ENCODE peak calls at places on chromosomes 11 and 22, in nine cellular contexts. O is uterus, E is H9, Y is lower lobe of right lung, Q is AG04450, M is HL-60, N is ovary, H is DND-41, F is endodermal cell. X is an unnamed sample.

GRCh38 chr11:16125796-16126195 is 230.6 kb downstream of the SOX6 start:
- DNase-seq in O (no peak), E (no peak), Y (no peak), Q (no peak), M (no peak), N (no peak), H (no peak), F (no peak), X (no peak)

GRCh38 chr11:119599864-119600593 is 129.0 kb downstream of the NECTIN1 start:
- DNase-seq in O (no peak), E (no peak), Y (no peak), Q (no peak), M (no peak), N (no peak), H (no peak), F (no peak), X (no peak)

GRCh38 chr11:28615542-28615941 is 507.4 kb downstream of the METTL15 start:
- DNase-seq in O (no peak), E (no peak), Y (no peak), Q (no peak), M (no peak), N (no peak), H (no peak), F (no peak), X (no peak)

GRCh38 chr22:37303821-37304274 is 21.5 kb downstream of the CYTH4 start:
- DNase-seq in O (no peak), E (no peak), Y (peak), Q (peak), M (peak), N (no peak), H (no peak), F (no peak), X (peak)

GRCh38 chr11:72643547-72643946 is 30.7 kb downstream of the PDE2A start:
- DNase-seq in O (no peak), E (no peak), Y (no peak), Q (no peak), M (no peak), N (no peak), H (no peak), F (no peak), X (no peak)

GRCh38 chr11:125431481-125431880 is 64.6 kb downstream of the FEZ1 start:
- DNase-seq in O (no peak), E (no peak), Y (no peak), Q (no peak), M (no peak), N (no peak), H (no peak), F (peak), X (no peak)

GRCh38 chr11:16153951-16154350 is 202.4 kb downstream of the SOX6 start:
- DNase-seq in O (no peak), E (no peak), Y (no peak), Q (no peak), M (no peak), N (no peak), H (no peak), F (no peak), X (no peak)

GRCh38 chr22:32996702-32997101 is 61.5 kb downstream of the SYN3 start:
- DNase-seq in O (peak), E (no peak), Y (peak), Q (no peak), M (no peak), N (no peak), H (no peak), F (no peak), X (peak)

GRCh38 chr11:27411330-27411729 is 48.3 kb upstream of the CCDC34 start:
- DNase-seq in O (no peak), E (no peak), Y (no peak), Q (no peak), M (no peak), N (no peak), H (no peak), F (no peak), X (no peak)

GRCh38 chr22:49788492-49788891 is 39.2 kb downstream of the BRD1 start:
- DNase-seq in O (no peak), E (no peak), Y (peak), Q (no peak), M (peak), N (no peak), H (no peak), F (no peak), X (no peak)

GRCh38 chr11:65316311-65316978 is 1.8 kb downstream of the CDC42EP2 start:
- DNase-seq in O (peak), E (no peak), Y (peak), Q (peak), M (peak), N (peak), H (no peak), F (peak), X (peak)

GRCh38 chr22:36391648-36392047 is 3.9 kb upstream of the MYH9 start:
- DNase-seq in O (no peak), E (no peak), Y (no peak), Q (no peak), M (no peak), N (no peak), H (no peak), F (no peak), X (no peak)

GRCh38 chr11:78216571-78217287 is 28.0 kb downstream of the USP35 start:
- DNase-seq in O (no peak), E (no peak), Y (no peak), Q (no peak), M (no peak), N (no peak), H (no peak), F (peak), X (no peak)

GRCh38 chr22:20242393-20243175 is 25.5 kb downstream of the RTN4R start:
- DNase-seq in O (no peak), E (no peak), Y (no peak), Q (no peak), M (no peak), N (no peak), H (no peak), F (no peak), X (no peak)
- H3K27ac ChIP-seq in O (no peak), E (no peak), Y (peak), Q (no peak), M (no peak), N (no peak), H (peak), F (no peak), X (no peak)

GRCh38 chr11:77139201-77139600 is 11.2 kb downstream of the MYO7A start:
- DNase-seq in O (no peak), E (no peak), Y (no peak), Q (no peak), M (no peak), N (no peak), H (no peak), F (no peak), X (no peak)
- TF ChIP-seq CTCF in O (no peak), E (no peak), Y (no peak), Q (no peak), M (no peak), N (no peak), H (no peak), F (no peak), X (no peak)

GRCh38 chr22:20140521-20140964 is 8.9 kb downstream of the ZDHHC8 start:
- DNase-seq in O (no peak), E (no peak), Y (no peak), Q (no peak), M (no peak), N (no peak), H (no peak), F (no peak), X (no peak)
- H3K27ac ChIP-seq in O (no peak), E (no peak), Y (no peak), Q (no peak), M (no peak), N (no peak), H (no peak), F (no peak), X (no peak)

GRCh38 chr22:44928711-44929347 is 81.0 kb downstream of the PHF21B start:
- DNase-seq in O (no peak), E (no peak), Y (peak), Q (no peak), M (no peak), N (no peak), H (no peak), F (no peak), X (no peak)

GRCh38 chr22:44931077-44931540 is 78.7 kb downstream of the PHF21B start:
- DNase-seq in O (peak), E (no peak), Y (no peak), Q (no peak), M (no peak), N (peak), H (no peak), F (no peak), X (peak)

GRCh38 chr22:44929348-44930015 is 80.3 kb downstream of the PHF21B start:
- DNase-seq in O (no peak), E (no peak), Y (no peak), Q (no peak), M (no peak), N (no peak), H (no peak), F (no peak), X (no peak)

GRCh38 chr22:44930711-44931035 is 79.1 kb downstream of the PHF21B start:
- DNase-seq in O (no peak), E (no peak), Y (no peak), Q (no peak), M (no peak), N (no peak), H (no peak), F (no peak), X (no peak)

GRCh38 chr22:44930016-44930710 is 79.6 kb downstream of the PHF21B start:
- DNase-seq in O (no peak), E (no peak), Y (no peak), Q (no peak), M (no peak), N (no peak), H (no peak), F (no peak), X (no peak)
- TF ChIP-seq CTCF in O (no peak), E (no peak), Y (no peak), Q (no peak), M (no peak), N (no peak), H (no peak), F (no peak), X (no peak)

GRCh38 chr11:3835100-3835485 is 5.7 kb downstream of the RHOG start:
- DNase-seq in O (no peak), E (no peak), Y (no peak), Q (no peak), M (peak), N (no peak), H (no peak), F (no peak), X (peak)

GRCh38 chr11:3836903-3837302 is 3.9 kb downstream of the RHOG start:
- DNase-seq in O (no peak), E (no peak), Y (peak), Q (no peak), M (peak), N (no peak), H (peak), F (no peak), X (no peak)

GRCh38 chr11:3837793-3838192 is 3.0 kb downstream of the RHOG start:
- DNase-seq in O (peak), E (no peak), Y (peak), Q (no peak), M (peak), N (no peak), H (no peak), F (no peak), X (no peak)

GRCh38 chr11:3834349-3835099 is 6.2 kb downstream of the RHOG start:
- DNase-seq in O (no peak), E (no peak), Y (peak), Q (no peak), M (peak), N (no peak), H (no peak), F (no peak), X (no peak)

DNA sequence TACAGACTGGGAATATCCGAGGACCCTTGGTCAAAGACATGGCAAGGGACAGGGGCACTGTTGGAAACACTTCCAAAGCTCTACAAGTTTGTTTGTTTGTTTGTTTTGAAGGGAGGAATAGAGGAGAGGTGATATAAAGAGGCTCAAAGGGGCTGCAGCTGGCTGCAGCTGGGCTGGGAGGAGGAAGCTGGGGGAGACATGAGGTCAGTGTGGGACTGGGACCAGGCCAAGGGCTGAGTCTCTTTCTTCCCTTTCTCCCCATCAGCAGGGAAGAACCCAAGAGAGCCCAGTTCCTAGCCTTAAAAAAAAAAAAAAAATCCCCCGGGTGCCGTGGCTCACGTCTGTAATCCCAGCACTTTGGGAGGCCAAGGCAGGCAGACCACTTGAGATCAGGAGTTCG is 5.0 kb downstream of the RHOG start:
- DNase-seq in O (no peak), E (no peak), Y (no peak), Q (no peak), M (peak), N (no peak), H (no peak), F (no peak), X (no peak)
- H3K27ac ChIP-seq in O (no peak), E (no peak), Y (peak), Q (no peak), M (peak), N (no peak), H (no peak), F (no peak), X (peak)

GRCh38 chr22:21867528-21868266 is at the start of gene MAPK1:
- DNase-seq in O (peak), E (peak), Y (peak), Q (peak), M (peak), N (peak), H (peak), F (peak), X (peak)
- TF ChIP-seq CTCF in O (no peak), E (peak), Y (peak), Q (peak), M (no peak), N (peak), H (peak), F (peak), X (peak)

DNA sequence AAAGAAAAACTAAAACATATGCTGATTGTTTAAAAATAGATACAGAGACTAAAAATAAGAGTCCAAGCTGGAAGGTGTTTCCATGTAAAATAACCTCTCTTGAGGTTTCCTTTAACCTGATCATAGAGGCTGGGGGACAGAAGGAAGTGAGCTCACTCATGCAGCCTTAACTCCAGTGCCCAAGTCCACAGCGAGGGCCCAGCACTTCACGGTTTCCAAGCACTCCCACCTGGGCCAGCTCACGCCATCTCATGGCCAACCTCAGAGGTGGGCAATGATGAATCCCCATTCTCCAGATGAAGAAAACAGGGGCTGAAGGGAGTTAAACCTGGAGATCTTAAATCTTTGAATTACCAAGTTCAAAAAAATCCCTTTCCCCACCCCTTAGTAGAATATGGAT is 14.9 kb upstream of the TFIP11 start:
- DNase-seq in O (no peak), E (no peak), Y (no peak), Q (no peak), M (no peak), N (no peak), H (no peak), F (no peak), X (no peak)
- H3K27ac ChIP-seq in O (no peak), E (no peak), Y (no peak), Q (no peak), M (no peak), N (no peak), H (no peak), F (no peak), X (no peak)

DNA sequence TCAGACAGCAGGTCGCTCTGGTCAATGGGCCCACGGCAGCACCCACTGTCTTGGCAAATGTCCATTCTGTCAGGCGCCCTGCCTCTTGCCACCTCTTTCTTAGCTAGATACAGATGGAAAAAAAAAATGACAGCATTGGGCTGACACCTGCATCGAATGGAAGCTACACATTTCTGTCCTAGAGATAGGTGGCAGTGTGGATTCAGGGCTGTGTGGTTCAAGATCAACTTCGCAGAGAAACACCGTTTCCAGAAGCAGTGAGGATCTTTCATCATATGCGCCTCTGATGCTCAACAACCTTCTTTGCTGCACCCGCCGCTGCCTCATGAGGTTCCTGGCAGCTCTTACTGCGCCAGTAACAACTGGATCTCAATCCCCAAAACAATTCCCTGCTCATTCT is 236.3 kb downstream of the KIRREL3 start:
- DNase-seq in O (no peak), E (no peak), Y (no peak), Q (no peak), M (no peak), N (no peak), H (no peak), F (no peak), X (no peak)
- TF ChIP-seq CTCF in O (no peak), E (peak), Y (no peak), Q (peak), M (no peak), N (no peak), H (peak), F (peak), X (peak)

X was measured in hepatocyte.